ENCODE peak calls at places on chromosomes 11 and 22, in eight cellular contexts. One of them, this sample, is unnamed.

GRCh38 chr11:3623126-3623525 is 18.7 kb downstream of the ART5 start:
- DNase-seq in fibroblast of the aortic adventitia: no peak
- DNase-seq in IMR-90: no peak
- DNase-seq in activated CD4-positive, alpha-beta T cell treated with anti-CD3 and anti-CD28 coated beads, Interleukin-2, amount 50 U/mL, for 24 hours: no peak
- DNase-seq in endodermal cell: no peak
- DNase-seq in NCI-H2227 treated with DMSO at 0.1 percent for 48 hours: no peak
- DNase-seq in stimulated activated CD8-positive, alpha-beta memory T cell treated with anti-CD3 and anti-CD28 coated beads, Interleukin-4, amount 100 ng/mL, for 24 hours: no peak
- DNase-seq in HCT116: no peak
- DNase-seq in this sample: no peak

GRCh38 chr11:128210148-128210940 is 377.0 kb downstream of the ETS1 start:
- DNase-seq in fibroblast of the aortic adventitia: peak
- DNase-seq in IMR-90: peak
- DNase-seq in activated CD4-positive, alpha-beta T cell treated with anti-CD3 and anti-CD28 coated beads, Interleukin-2, amount 50 U/mL, for 24 hours: no peak
- DNase-seq in endodermal cell: peak
- DNase-seq in NCI-H2227 treated with DMSO at 0.1 percent for 48 hours: no peak
- DNase-seq in stimulated activated CD8-positive, alpha-beta memory T cell treated with anti-CD3 and anti-CD28 coated beads, Interleukin-4, amount 100 ng/mL, for 24 hours: no peak
- DNase-seq in HCT116: peak
- DNase-seq in this sample: peak

GRCh38 chr11:127255239-127255638 is 254.7 kb upstream of the KIRREL3 start:
- DNase-seq in fibroblast of the aortic adventitia: no peak
- DNase-seq in IMR-90: no peak
- DNase-seq in activated CD4-positive, alpha-beta T cell treated with anti-CD3 and anti-CD28 coated beads, Interleukin-2, amount 50 U/mL, for 24 hours: no peak
- DNase-seq in endodermal cell: no peak
- DNase-seq in NCI-H2227 treated with DMSO at 0.1 percent for 48 hours: no peak
- DNase-seq in stimulated activated CD8-positive, alpha-beta memory T cell treated with anti-CD3 and anti-CD28 coated beads, Interleukin-4, amount 100 ng/mL, for 24 hours: no peak
- DNase-seq in HCT116: no peak
- DNase-seq in this sample: no peak

GRCh38 chr11:120608760-120609211 is 97.2 kb downstream of the GRIK4 start:
- DNase-seq in fibroblast of the aortic adventitia: peak
- DNase-seq in IMR-90: no peak
- DNase-seq in activated CD4-positive, alpha-beta T cell treated with anti-CD3 and anti-CD28 coated beads, Interleukin-2, amount 50 U/mL, for 24 hours: no peak
- DNase-seq in endodermal cell: peak
- DNase-seq in NCI-H2227 treated with DMSO at 0.1 percent for 48 hours: peak
- DNase-seq in stimulated activated CD8-positive, alpha-beta memory T cell treated with anti-CD3 and anti-CD28 coated beads, Interleukin-4, amount 100 ng/mL, for 24 hours: no peak
- DNase-seq in HCT116: no peak
- DNase-seq in this sample: peak

GRCh38 chr22:40509401-40510134 is 127.0 kb downstream of the MRTFA start:
- DNase-seq in fibroblast of the aortic adventitia: peak
- DNase-seq in IMR-90: peak
- DNase-seq in activated CD4-positive, alpha-beta T cell treated with anti-CD3 and anti-CD28 coated beads, Interleukin-2, amount 50 U/mL, for 24 hours: no peak
- DNase-seq in endodermal cell: no peak
- DNase-seq in NCI-H2227 treated with DMSO at 0.1 percent for 48 hours: no peak
- DNase-seq in stimulated activated CD8-positive, alpha-beta memory T cell treated with anti-CD3 and anti-CD28 coated beads, Interleukin-4, amount 100 ng/mL, for 24 hours: no peak
- DNase-seq in HCT116: no peak
- DNase-seq in this sample: peak

GRCh38 chr11:72735495-72736027 is 16.6 kb downstream of the ARAP1 start:
- DNase-seq in fibroblast of the aortic adventitia: peak
- DNase-seq in IMR-90: peak
- DNase-seq in activated CD4-positive, alpha-beta T cell treated with anti-CD3 and anti-CD28 coated beads, Interleukin-2, amount 50 U/mL, for 24 hours: no peak
- DNase-seq in endodermal cell: peak
- DNase-seq in NCI-H2227 treated with DMSO at 0.1 percent for 48 hours: no peak
- DNase-seq in stimulated activated CD8-positive, alpha-beta memory T cell treated with anti-CD3 and anti-CD28 coated beads, Interleukin-4, amount 100 ng/mL, for 24 hours: no peak
- DNase-seq in HCT116: peak
- DNase-seq in this sample: peak

GRCh38 chr11:120657306-120658070 is 145.9 kb downstream of the GRIK4 start:
- DNase-seq in fibroblast of the aortic adventitia: no peak
- DNase-seq in IMR-90: no peak
- DNase-seq in activated CD4-positive, alpha-beta T cell treated with anti-CD3 and anti-CD28 coated beads, Interleukin-2, amount 50 U/mL, for 24 hours: no peak
- DNase-seq in endodermal cell: no peak
- DNase-seq in NCI-H2227 treated with DMSO at 0.1 percent for 48 hours: no peak
- DNase-seq in stimulated activated CD8-positive, alpha-beta memory T cell treated with anti-CD3 and anti-CD28 coated beads, Interleukin-4, amount 100 ng/mL, for 24 hours: no peak
- DNase-seq in HCT116: no peak
- DNase-seq in this sample: no peak

GRCh38 chr22:23213031-23213555 is 32.8 kb downstream of the BCR start:
- DNase-seq in fibroblast of the aortic adventitia: no peak
- DNase-seq in IMR-90: no peak
- DNase-seq in activated CD4-positive, alpha-beta T cell treated with anti-CD3 and anti-CD28 coated beads, Interleukin-2, amount 50 U/mL, for 24 hours: no peak
- DNase-seq in endodermal cell: no peak
- DNase-seq in NCI-H2227 treated with DMSO at 0.1 percent for 48 hours: no peak
- DNase-seq in stimulated activated CD8-positive, alpha-beta memory T cell treated with anti-CD3 and anti-CD28 coated beads, Interleukin-4, amount 100 ng/mL, for 24 hours: no peak
- DNase-seq in HCT116: no peak
- DNase-seq in this sample: no peak

GRCh38 chr11:124798991-124799383 is 1.2 kb downstream of the MSANTD2 start:
- DNase-seq in fibroblast of the aortic adventitia: peak
- DNase-seq in IMR-90: peak
- DNase-seq in activated CD4-positive, alpha-beta T cell treated with anti-CD3 and anti-CD28 coated beads, Interleukin-2, amount 50 U/mL, for 24 hours: no peak
- DNase-seq in endodermal cell: peak
- DNase-seq in NCI-H2227 treated with DMSO at 0.1 percent for 48 hours: no peak
- DNase-seq in stimulated activated CD8-positive, alpha-beta memory T cell treated with anti-CD3 and anti-CD28 coated beads, Interleukin-4, amount 100 ng/mL, for 24 hours: no peak
- DNase-seq in HCT116: no peak
- DNase-seq in this sample: peak

GRCh38 chr11:123745764-123746451 is 4.4 kb upstream of the ZNF202 start:
- DNase-seq in fibroblast of the aortic adventitia: no peak
- DNase-seq in IMR-90: no peak
- DNase-seq in activated CD4-positive, alpha-beta T cell treated with anti-CD3 and anti-CD28 coated beads, Interleukin-2, amount 50 U/mL, for 24 hours: no peak
- DNase-seq in endodermal cell: peak
- DNase-seq in NCI-H2227 treated with DMSO at 0.1 percent for 48 hours: no peak
- DNase-seq in stimulated activated CD8-positive, alpha-beta memory T cell treated with anti-CD3 and anti-CD28 coated beads, Interleukin-4, amount 100 ng/mL, for 24 hours: no peak
- DNase-seq in HCT116: no peak
- DNase-seq in this sample: no peak

GRCh38 chr11:86068138-86068861 is 584 bp downstream of the PICALM start:
- DNase-seq in fibroblast of the aortic adventitia: peak
- DNase-seq in IMR-90: no peak
- DNase-seq in activated CD4-positive, alpha-beta T cell treated with anti-CD3 and anti-CD28 coated beads, Interleukin-2, amount 50 U/mL, for 24 hours: peak
- DNase-seq in endodermal cell: peak
- DNase-seq in NCI-H2227 treated with DMSO at 0.1 percent for 48 hours: no peak
- DNase-seq in stimulated activated CD8-positive, alpha-beta memory T cell treated with anti-CD3 and anti-CD28 coated beads, Interleukin-4, amount 100 ng/mL, for 24 hours: peak
- DNase-seq in HCT116: no peak
- DNase-seq in this sample: no peak

GRCh38 chr11:131750152-131750551 is 379.7 kb downstream of the NTM start:
- DNase-seq in fibroblast of the aortic adventitia: no peak
- DNase-seq in IMR-90: no peak
- DNase-seq in activated CD4-positive, alpha-beta T cell treated with anti-CD3 and anti-CD28 coated beads, Interleukin-2, amount 50 U/mL, for 24 hours: no peak
- DNase-seq in endodermal cell: no peak
- DNase-seq in NCI-H2227 treated with DMSO at 0.1 percent for 48 hours: no peak
- DNase-seq in stimulated activated CD8-positive, alpha-beta memory T cell treated with anti-CD3 and anti-CD28 coated beads, Interleukin-4, amount 100 ng/mL, for 24 hours: no peak
- DNase-seq in HCT116: no peak
- DNase-seq in this sample: no peak

GRCh38 chr22:45579306-45579705 is 76.6 kb downstream of the FBLN1 start:
- DNase-seq in fibroblast of the aortic adventitia: no peak
- DNase-seq in IMR-90: no peak
- DNase-seq in activated CD4-positive, alpha-beta T cell treated with anti-CD3 and anti-CD28 coated beads, Interleukin-2, amount 50 U/mL, for 24 hours: no peak
- DNase-seq in endodermal cell: no peak
- DNase-seq in NCI-H2227 treated with DMSO at 0.1 percent for 48 hours: no peak
- DNase-seq in stimulated activated CD8-positive, alpha-beta memory T cell treated with anti-CD3 and anti-CD28 coated beads, Interleukin-4, amount 100 ng/mL, for 24 hours: no peak
- DNase-seq in HCT116: no peak
- DNase-seq in this sample: no peak

GRCh38 chr22:49328630-49329405 is 498.9 kb downstream of the BRD1 start:
- DNase-seq in fibroblast of the aortic adventitia: no peak
- DNase-seq in IMR-90: no peak
- DNase-seq in activated CD4-positive, alpha-beta T cell treated with anti-CD3 and anti-CD28 coated beads, Interleukin-2, amount 50 U/mL, for 24 hours: no peak
- DNase-seq in endodermal cell: peak
- DNase-seq in NCI-H2227 treated with DMSO at 0.1 percent for 48 hours: no peak
- DNase-seq in stimulated activated CD8-positive, alpha-beta memory T cell treated with anti-CD3 and anti-CD28 coated beads, Interleukin-4, amount 100 ng/mL, for 24 hours: no peak
- DNase-seq in HCT116: no peak
- DNase-seq in this sample: peak

GRCh38 chr11:28303477-28304191 is 195.4 kb downstream of the METTL15 start:
- DNase-seq in fibroblast of the aortic adventitia: peak
- DNase-seq in IMR-90: peak
- DNase-seq in activated CD4-positive, alpha-beta T cell treated with anti-CD3 and anti-CD28 coated beads, Interleukin-2, amount 50 U/mL, for 24 hours: no peak
- DNase-seq in endodermal cell: no peak
- DNase-seq in NCI-H2227 treated with DMSO at 0.1 percent for 48 hours: no peak
- DNase-seq in stimulated activated CD8-positive, alpha-beta memory T cell treated with anti-CD3 and anti-CD28 coated beads, Interleukin-4, amount 100 ng/mL, for 24 hours: no peak
- DNase-seq in HCT116: no peak
- DNase-seq in this sample: no peak

GRCh38 chr11:95506777-95507176 is 275.8 kb upstream of the SESN3 start:
- DNase-seq in fibroblast of the aortic adventitia: peak
- DNase-seq in IMR-90: no peak
- DNase-seq in activated CD4-positive, alpha-beta T cell treated with anti-CD3 and anti-CD28 coated beads, Interleukin-2, amount 50 U/mL, for 24 hours: no peak
- DNase-seq in endodermal cell: no peak
- DNase-seq in NCI-H2227 treated with DMSO at 0.1 percent for 48 hours: no peak
- DNase-seq in stimulated activated CD8-positive, alpha-beta memory T cell treated with anti-CD3 and anti-CD28 coated beads, Interleukin-4, amount 100 ng/mL, for 24 hours: no peak
- DNase-seq in HCT116: no peak
- DNase-seq in this sample: no peak

GRCh38 chr11:56848105-56848809 is 99.8 kb upstream of the OR9G4 start:
- DNase-seq in fibroblast of the aortic adventitia: no peak
- DNase-seq in IMR-90: no peak
- DNase-seq in activated CD4-positive, alpha-beta T cell treated with anti-CD3 and anti-CD28 coated beads, Interleukin-2, amount 50 U/mL, for 24 hours: no peak
- DNase-seq in endodermal cell: no peak
- DNase-seq in NCI-H2227 treated with DMSO at 0.1 percent for 48 hours: no peak
- DNase-seq in stimulated activated CD8-positive, alpha-beta memory T cell treated with anti-CD3 and anti-CD28 coated beads, Interleukin-4, amount 100 ng/mL, for 24 hours: no peak
- DNase-seq in HCT116: no peak
- DNase-seq in this sample: no peak

This sample was measured in GM03348.